ENCODE peak calls at places on chromosome 18, in eight cellular contexts. F, G, Y, L, H, W, M and N are unnamed samples.
A peak's percentile ranks its signal among the peaks of the same experiment; 100 is the strongest.

GRCh38 chr18:46917808-46918600 is 602 bp downstream of the KATNAL2 start:
- DNase-seq in F (no peak), G (no peak), Y (peak; percentile 10), L (peak; percentile 39), H (peak; percentile 12), W (no peak), M (peak; percentile 35), N (peak; percentile 46)

GRCh38 chr18:9535430-9535972 is 60.2 kb downstream of the RALBP1 start:
- DNase-seq in F (no peak), G (peak; percentile 86), Y (peak; percentile 83), L (peak; percentile 24), H (no peak), W (no peak), M (no peak), N (no peak)

GRCh38 chr18:4335386-4335785 is 119.7 kb downstream of the DLGAP1 start:
- DNase-seq in F (no peak), G (no peak), Y (no peak), L (no peak), H (no peak), W (no peak), M (no peak), N (no peak)

GRCh38 chr18:37175727-37176126 is 346.8 kb downstream of the KIAA1328 start:
- DNase-seq in F (no peak), G (no peak), Y (no peak), L (no peak), H (no peak), W (no peak), M (no peak), N (no peak)

GRCh38 chr18:31657823-31658669 is 26.3 kb downstream of the B4GALT6 start:
- DNase-seq in F (no peak), G (no peak), Y (no peak), L (no peak), H (no peak), W (no peak), M (no peak), N (no peak)

GRCh38 chr18:23519725-23520124 is 16.4 kb downstream of the RMC1 start:
- DNase-seq in F (no peak), G (no peak), Y (no peak), L (no peak), H (no peak), W (no peak), M (no peak), N (no peak)

GRCh38 chr18:76679877-76680276 is 142.5 kb upstream of the ZNF236 start:
- DNase-seq in F (no peak), G (no peak), Y (no peak), L (no peak), H (no peak), W (no peak), M (no peak), N (no peak)

GRCh38 chr18:616380-616995 is 19.7 kb downstream of the CLUL1 start:
- DNase-seq in F (peak; percentile 35), G (no peak), Y (peak; percentile 15), L (no peak), H (no peak), W (no peak), M (no peak), N (no peak)

GRCh38 chr18:77676901-77677300 is 427.3 kb downstream of the GALR1 start:
- DNase-seq in F (no peak), G (no peak), Y (no peak), L (no peak), H (peak; percentile 35), W (no peak), M (no peak), N (no peak)

GRCh38 chr18:48902856-48903601 is 47.7 kb downstream of the SMAD7 start:
- DNase-seq in F (no peak), G (no peak), Y (peak; percentile 85), L (peak; percentile 74), H (no peak), W (no peak), M (peak; percentile 77), N (no peak)

GRCh38 chr18:8976606-8977005 is 125.9 kb upstream of the NDUFV2 start:
- DNase-seq in F (no peak), G (no peak), Y (no peak), L (no peak), H (no peak), W (no peak), M (no peak), N (no peak)

DNA sequence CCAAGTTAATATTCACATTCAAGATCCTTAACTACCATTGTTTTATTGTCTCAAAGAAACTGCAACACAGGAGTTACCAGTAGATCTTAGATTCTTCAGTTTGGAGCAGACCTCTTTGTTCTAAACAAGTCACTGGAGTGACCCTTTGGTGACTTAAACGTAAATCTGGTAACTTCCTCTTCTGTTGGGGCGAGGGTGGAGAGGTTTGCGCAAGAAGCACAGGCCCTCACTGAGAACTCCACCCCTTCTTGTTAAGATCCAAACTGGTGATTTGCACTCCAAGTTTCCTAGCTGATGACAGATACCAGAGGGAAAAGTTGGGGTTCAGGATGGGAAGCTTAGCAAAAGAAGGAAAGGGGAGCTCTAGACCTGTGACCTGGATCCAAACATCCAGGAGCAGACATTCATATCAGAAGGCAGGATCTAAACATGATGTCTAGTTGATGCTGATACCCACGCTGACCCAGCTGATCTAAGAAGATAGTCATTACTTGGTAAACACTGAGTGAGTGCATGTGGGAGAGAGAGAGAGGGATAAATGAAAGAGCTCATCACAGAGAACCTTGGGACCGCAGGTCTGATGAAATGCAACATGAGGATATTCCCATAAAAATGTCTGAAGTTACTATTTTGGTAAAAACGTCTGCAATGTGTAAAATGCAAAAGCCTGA is 256.0 kb downstream of the CDH20 start:
- DNase-seq in F (no peak), G (no peak), Y (no peak), L (no peak), H (no peak), W (no peak), M (peak; percentile 48), N (no peak)
- H3K27me3 ChIP-seq in F (no peaks in the 10 kb centered on the region), G (no peaks in the 10 kb centered on the region), Y (no peaks in the 10 kb centered on the region), L (no peaks in the 10 kb centered on the region), H (no peaks in the 10 kb centered on the region), W (no peaks in the 10 kb centered on the region), M (no peaks in the 10 kb centered on the region), N (peaks cover 6% of the 10 kb centered on the region)

DNA sequence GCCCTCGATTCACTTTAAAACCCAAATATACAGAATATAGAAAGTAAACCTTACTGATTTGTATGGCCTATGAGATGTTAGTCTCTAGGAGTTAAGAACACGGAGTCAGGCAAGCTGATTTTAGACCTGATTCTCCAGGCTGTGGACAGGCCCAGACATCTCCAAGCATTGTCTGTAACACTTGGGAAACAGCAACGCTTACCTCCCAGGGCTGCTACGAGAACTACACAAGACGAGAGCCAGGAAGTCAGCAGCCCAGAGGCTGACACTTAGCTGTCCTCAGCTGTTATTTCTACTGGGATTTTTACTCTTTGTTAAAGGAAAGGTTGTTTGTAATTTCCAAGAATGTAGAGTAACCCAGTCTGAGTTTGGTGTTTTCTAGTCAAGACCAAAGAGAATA is 123.5 kb downstream of the LAMA1 start:
- DNase-seq in F (no peak), G (no peak), Y (no peak), L (no peak), H (peak; percentile 69), W (peak; percentile 26), M (no peak), N (no peak)
- H3K27me3 ChIP-seq in F (no peaks in the 10 kb centered on the region), G (no peaks in the 10 kb centered on the region), Y (no peaks in the 10 kb centered on the region), L (no peaks in the 10 kb centered on the region), H (no peaks in the 10 kb centered on the region), W (no peaks in the 10 kb centered on the region), M (no peaks in the 10 kb centered on the region), N (no peaks in the 10 kb centered on the region)

DNA sequence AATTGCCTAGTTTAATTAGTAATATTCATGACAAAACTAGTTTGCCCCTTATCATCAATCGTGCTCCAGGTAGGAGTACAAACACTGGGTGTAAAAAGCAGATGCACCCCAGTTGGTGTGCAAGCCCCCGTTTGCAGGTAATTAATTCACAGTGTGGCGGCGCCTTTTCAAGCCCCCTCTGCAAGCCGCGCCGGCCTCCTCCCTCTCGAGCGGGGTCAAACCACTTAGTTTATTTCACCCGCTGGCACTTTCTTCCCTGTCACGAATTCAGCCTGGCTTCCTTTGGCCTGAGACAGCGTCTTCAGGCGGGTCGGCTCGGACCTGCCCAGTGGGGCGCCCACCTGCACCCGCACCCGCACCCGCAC is 64.7 kb upstream of the MAPRE2 start:
- DNase-seq in F (no peak), G (no peak), Y (no peak), L (no peak), H (no peak), W (no peak), M (no peak), N (no peak)
- H3K27me3 ChIP-seq in F (no peaks in the 10 kb centered on the region), G (peaks cover 19% of the 10 kb centered on the region), Y (peaks cover 8% of the 10 kb centered on the region), L (no peaks in the 10 kb centered on the region), H (no peaks in the 10 kb centered on the region), W (peaks cover 40% of the 10 kb centered on the region), M (no peaks in the 10 kb centered on the region), N (peaks cover 50% of the 10 kb centered on the region)

DNA sequence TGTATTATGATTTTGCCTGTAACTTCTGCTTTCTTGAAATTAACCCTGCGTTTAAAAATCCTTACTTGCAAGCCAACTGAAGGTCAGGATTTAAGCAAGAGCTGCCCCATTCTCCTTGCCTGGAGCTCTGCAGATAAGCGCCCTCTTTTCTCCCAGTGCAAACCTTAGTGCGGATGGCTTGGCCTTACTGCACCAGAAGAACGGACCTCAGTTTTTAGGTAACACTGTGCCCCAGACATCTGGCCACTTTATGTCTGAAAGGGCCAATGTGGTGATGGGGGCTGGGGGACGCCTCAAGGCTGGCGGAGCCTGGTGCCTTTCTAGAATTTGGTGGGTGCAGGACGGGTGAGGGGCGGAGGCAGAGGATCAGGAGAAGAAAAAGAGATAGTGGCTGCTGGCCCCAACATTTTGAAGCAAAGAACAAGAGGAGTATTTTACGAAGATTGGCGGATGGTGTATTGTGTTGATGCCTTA is 718 bp upstream of the TNFRSF11A start:
- DNase-seq in F (no peak), G (no peak), Y (no peak), L (no peak), H (no peak), W (no peak), M (no peak), N (no peak)
- H3K27me3 ChIP-seq in F (peaks cover 29% of the 10 kb centered on the region), G (peaks cover 59% of the 10 kb centered on the region), Y (peaks cover 54% of the 10 kb centered on the region), L (peaks cover 4% of the 10 kb centered on the region), H (no peaks in the 10 kb centered on the region), W (peaks cover 4% of the 10 kb centered on the region), M (peaks cover 30% of the 10 kb centered on the region), N (peaks cover 9% of the 10 kb centered on the region)

DNA sequence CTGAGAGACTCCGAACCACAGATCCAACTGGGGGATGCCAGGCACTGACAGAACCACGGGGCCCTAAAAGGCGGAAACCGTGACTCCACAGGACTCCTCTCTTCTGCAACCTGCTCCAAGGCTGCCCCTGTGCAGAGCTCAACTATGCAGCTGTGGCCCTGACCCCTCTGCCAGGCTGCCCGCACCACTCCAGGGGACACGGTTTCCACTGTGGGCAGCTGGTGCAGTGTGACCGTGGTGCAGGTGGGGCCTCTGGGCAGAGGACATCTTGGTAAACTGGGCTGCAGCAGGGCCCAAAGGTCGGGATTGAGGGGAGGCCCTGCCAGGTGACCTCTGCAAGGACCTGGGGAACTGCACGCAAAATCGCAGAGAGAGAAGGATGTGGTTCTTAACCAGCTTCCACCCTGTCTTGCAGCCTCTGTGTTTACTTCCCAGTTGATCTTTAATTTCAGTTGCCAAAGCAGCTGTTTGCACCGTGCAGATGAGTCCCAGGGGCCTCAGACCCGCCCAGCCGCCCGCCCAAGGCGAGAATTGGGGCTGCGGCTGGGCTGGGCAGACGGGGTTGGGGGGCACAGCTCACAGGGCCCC is 104.6 kb upstream of the CTDP1 start:
- DNase-seq in F (no peak), G (no peak), Y (no peak), L (no peak), H (no peak), W (peak; percentile 5), M (peak; percentile 28), N (peak; percentile 17)
- H3K27me3 ChIP-seq in F (no peaks in the 10 kb centered on the region), G (no peaks in the 10 kb centered on the region), Y (peaks cover 6% of the 10 kb centered on the region), L (no peaks in the 10 kb centered on the region), H (no peaks in the 10 kb centered on the region), W (no peaks in the 10 kb centered on the region), M (no peaks in the 10 kb centered on the region), N (no peaks in the 10 kb centered on the region)

GRCh38 chr18:61882296-61883004 is 10.4 kb downstream of the RNF152 start:
- DNase-seq in F (no peak), G (no peak), Y (peak; percentile 16), L (no peak), H (no peak), W (no peak), M (no peak), N (no peak)
- H3K27me3 ChIP-seq in F (no peaks in the 10 kb centered on the region), G (no peaks in the 10 kb centered on the region), Y (no peaks in the 10 kb centered on the region), L (no peaks in the 10 kb centered on the region), H (no peaks in the 10 kb centered on the region), W (no peaks in the 10 kb centered on the region), M (no peaks in the 10 kb centered on the region), N (no peaks in the 10 kb centered on the region)